ENCODE peak calls at places on chromosomes 5 and 9, in nine cellular contexts. C, B, P, A, Y, Z, W, K and Q are unnamed samples.

GRCh38 chr5:78515665-78516064 is 132.9 kb downstream of the LHFPL2 start:
- DNase-seq in Y (no peak), B (no peak), A (no peak), W (no peak), K (no peak), C (no peak), P (no peak), Z (peak), Q (no peak)

GRCh38 chr9:113215142-113215541 is 5.9 kb downstream of the FKBP15 start:
- DNase-seq in P (peak), W (no peak), A (no peak), Y (no peak), Z (no peak), C (no peak), B (no peak), K (peak), Q (no peak)

GRCh38 chr5:1051366-1051720 is 42.7 kb downstream of the NKD2 start:
- DNase-seq in A (no peak), C (no peak), Y (no peak), Z (no peak), W (no peak), B (no peak), K (no peak), P (no peak), Q (no peak)

GRCh38 chr9:98795970-98796363 is 388 bp downstream of the ANKS6 start:
- DNase-seq in Y (peak), K (no peak), P (no peak), A (no peak), B (no peak), C (peak), W (no peak), Z (peak), Q (no peak)

GRCh38 chr5:78001198-78001597 is 225.1 kb upstream of the TBCA start:
- DNase-seq in Z (no peak), B (no peak), Y (no peak), K (no peak), W (no peak), C (no peak), P (no peak), A (no peak), Q (no peak)

GRCh38 chr5:60996368-60996767 is 51.4 kb downstream of the NDUFAF2 start:
- DNase-seq in P (no peak), W (no peak), B (no peak), K (no peak), Y (no peak), Z (no peak), A (no peak), C (no peak), Q (no peak)

GRCh38 chr9:136621019-136621733 is 41.5 kb upstream of the EGFL7 start:
- DNase-seq in C (no peak), A (no peak), P (no peak), K (no peak), W (no peak), Y (no peak), B (no peak), Z (no peak), Q (no peak)

GRCh38 chr5:93385665-93386064 is 195.4 kb downstream of the NR2F1-AS1 start:
- DNase-seq in K (peak), P (peak), A (no peak), C (no peak), Y (no peak), Z (no peak), W (no peak), B (no peak), Q (no peak)

GRCh38 chr9:130846487-130847305 is 11.6 kb downstream of the ABL1 start:
- DNase-seq in Y (no peak), W (peak), B (no peak), K (peak), Z (no peak), C (peak), P (peak), A (no peak), Q (peak)

GRCh38 chr9:130128782-130129424 is 43.3 kb upstream of the NCS1 start:
- DNase-seq in K (peak), C (peak), W (peak), Z (no peak), P (peak), A (no peak), Y (no peak), B (no peak), Q (peak)

GRCh38 chr5:150511641-150512367 is 3.9 kb downstream of the NDST1 start:
- DNase-seq in C (peak), Y (no peak), W (peak), B (peak), K (peak), P (peak), A (no peak), Z (peak), Q (peak)

GRCh38 chr5:141095263-141095641 is 837 bp downstream of the PCDHB2 start:
- DNase-seq in Y (no peak), K (no peak), Z (no peak), B (no peak), A (no peak), C (no peak), W (no peak), P (no peak), Q (no peak)

GRCh38 chr5:141100243-141100805 is at the start of gene PCDHB3:
- DNase-seq in A (no peak), Y (no peak), Z (peak), K (peak), P (peak), W (no peak), C (peak), B (peak), Q (peak)

DNA sequence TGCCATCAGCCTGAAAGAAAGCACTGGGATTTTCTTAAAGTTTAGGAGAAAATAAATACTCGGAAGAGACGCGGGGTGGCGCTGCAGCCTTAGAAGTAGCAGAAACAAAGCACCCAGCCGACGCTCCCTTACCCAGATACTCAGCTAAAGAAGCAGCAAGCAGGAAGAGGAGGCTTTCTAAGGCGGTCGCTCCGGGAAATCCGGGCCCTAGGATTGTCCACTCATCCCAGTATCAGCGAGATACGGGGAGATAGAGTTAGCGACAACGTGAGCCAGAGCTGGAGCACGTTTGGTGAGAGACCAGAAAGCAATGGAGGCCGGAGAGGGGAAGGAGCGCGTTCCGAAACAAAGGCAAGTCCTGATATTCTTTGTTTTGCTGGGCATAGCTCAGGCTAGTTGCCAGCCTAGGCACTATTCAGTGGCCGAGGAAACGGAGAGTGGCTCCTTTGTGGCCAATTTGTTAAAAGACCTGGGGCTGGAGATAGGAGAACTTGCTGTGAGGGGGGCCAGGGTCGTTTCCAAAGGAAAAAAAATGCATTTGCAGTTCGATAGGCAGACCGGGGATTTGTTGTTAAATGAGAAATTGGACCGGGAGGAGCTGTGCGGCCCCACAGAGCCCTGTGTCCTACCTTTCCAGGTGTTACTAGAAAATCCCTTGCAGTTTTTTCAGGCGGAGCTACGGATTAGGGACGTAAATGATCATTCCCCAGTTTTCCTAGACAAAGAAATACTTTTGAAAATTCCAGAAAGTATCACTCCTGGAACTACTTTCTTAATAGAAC is at the start of gene PCDHB2:
- DNase-seq in C (peak), W (no peak), B (no peak), Y (no peak), K (peak), Z (peak), P (peak), A (no peak), Q (peak)
- TF ChIP-seq CTCF in C (peak), W (peak), B (peak), Y (no peak), K (no peak), Z (peak), P (peak), A (peak), Q (peak)

DNA sequence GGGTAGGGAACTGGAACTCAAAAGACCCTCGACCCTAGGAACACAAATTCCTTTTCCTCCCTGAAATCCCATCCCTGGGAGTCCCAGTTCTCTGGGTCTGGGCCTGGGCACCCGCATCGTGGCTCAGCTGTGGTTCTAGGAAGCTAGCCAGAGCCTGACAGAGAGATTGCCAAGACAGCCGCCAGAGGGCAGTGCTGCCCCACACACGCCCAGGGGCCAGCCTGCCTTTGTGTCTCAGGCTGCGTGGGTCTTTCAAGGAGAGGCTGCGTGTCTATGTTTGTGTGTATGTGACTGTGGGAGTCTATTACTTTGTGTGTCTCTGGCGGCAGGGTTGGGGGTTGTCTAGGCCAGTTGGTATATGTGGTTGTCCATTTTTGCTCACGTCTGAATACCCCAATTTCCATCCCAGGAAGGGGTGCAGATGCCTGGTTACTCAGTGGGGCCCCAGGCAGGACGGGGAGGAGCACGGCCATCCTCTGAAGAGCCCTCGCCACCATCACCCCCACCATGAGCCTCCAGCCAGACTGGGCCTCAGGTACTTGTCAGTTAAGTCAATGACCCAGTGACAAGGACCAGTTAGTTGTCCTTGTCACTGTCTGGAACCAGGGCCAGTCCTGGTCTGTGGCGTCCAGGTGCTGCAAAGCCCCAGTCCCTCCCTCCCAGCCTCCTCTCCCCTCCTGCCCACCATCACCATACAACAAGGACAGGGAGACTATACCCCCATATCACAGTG is 32.2 kb upstream of the TTLL11 start:
- DNase-seq in C (peak), B (peak), A (peak), Z (peak), P (peak), K (peak), W (peak), Y (peak), Q (peak)
- TF ChIP-seq CTCF in C (peak), B (peak), A (peak), Z (peak), P (peak), K (peak), W (peak), Y (peak), Q (peak)

GRCh38 chr9:69461084-69461483 is 136.1 kb downstream of the ENTREP1 start:
- DNase-seq in A (no peak), K (no peak), W (no peak), P (no peak), B (no peak), Y (no peak), C (no peak), Z (no peak), Q (no peak)

GRCh38 chr9:69461488-69461887 is 136.5 kb downstream of the ENTREP1 start:
- DNase-seq in B (no peak), Z (no peak), C (no peak), P (no peak), W (no peak), K (no peak), Y (no peak), A (no peak), Q (no peak)

GRCh38 chr9:69463497-69464068 is 138.6 kb downstream of the ENTREP1 start:
- DNase-seq in Y (no peak), K (no peak), B (no peak), Z (no peak), P (no peak), C (no peak), W (no peak), A (no peak), Q (no peak)

GRCh38 chr9:69462394-69462793 is 137.4 kb downstream of the ENTREP1 start:
- DNase-seq in Y (no peak), W (no peak), P (no peak), A (no peak), Z (no peak), B (no peak), K (no peak), C (no peak), Q (no peak)

DNA sequence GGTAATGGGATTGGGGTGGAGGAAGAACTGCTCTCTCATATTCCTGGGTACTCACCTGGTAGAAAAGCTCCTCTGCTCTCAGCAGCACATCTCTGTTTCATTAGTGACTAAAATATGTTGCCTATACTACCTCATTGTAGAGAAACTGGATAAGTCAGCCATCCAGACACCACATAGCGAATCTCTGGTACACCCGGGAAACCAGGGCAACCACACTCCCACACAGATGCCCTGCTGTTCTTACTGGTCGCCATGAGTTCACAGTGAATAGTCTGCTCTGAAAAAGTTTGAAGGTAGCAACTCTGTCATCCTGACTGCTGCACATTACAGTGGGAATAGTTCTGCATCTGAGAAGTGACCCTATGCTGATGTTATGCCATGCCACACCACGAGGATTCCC is 135.0 kb downstream of the ENTREP1 start:
- DNase-seq in Z (no peak), A (no peak), C (no peak), K (no peak), Y (no peak), B (no peak), W (no peak), P (no peak), Q (no peak)
- TF ChIP-seq CTCF in Z (no peak), A (no peak), C (no peak), K (no peak), Y (no peak), B (no peak), W (no peak), P (no peak), Q (no peak)

GRCh38 chr9:19376931-19377330 is 3.1 kb downstream of the RPS6 start:
- DNase-seq in W (no peak), P (no peak), A (no peak), Z (no peak), C (no peak), K (no peak), B (no peak), Y (no peak), Q (no peak)
- TF ChIP-seq CTCF in W (no peak), P (no peak), A (no peak), Z (no peak), C (no peak), K (no peak), B (no peak), Y (no peak), Q (no peak)

GRCh38 chr9:36793277-36793676 is 220.6 kb downstream of the MELK start:
- DNase-seq in C (no peak), Y (no peak), W (no peak), Z (peak), K (no peak), A (no peak), P (no peak), B (no peak), Q (no peak)
- TF ChIP-seq CTCF in C (no peak), Y (no peak), W (peak), Z (peak), K (peak), A (no peak), P (peak), B (peak), Q (peak)

GRCh38 chr9:119963258-119963797 is 594.1 kb upstream of the BRINP1 start:
- DNase-seq in K (peak), W (peak), Z (peak), Y (no peak), P (peak), A (no peak), C (no peak), B (peak), Q (peak)

GRCh38 chr9:119963798-119964372 is 594.6 kb upstream of the BRINP1 start:
- DNase-seq in B (peak), Z (peak), K (peak), C (no peak), Y (no peak), A (no peak), P (peak), W (peak), Q (peak)

GRCh38 chr9:119959846-119960545 is 590.8 kb upstream of the BRINP1 start:
- DNase-seq in K (peak), Y (no peak), W (no peak), A (no peak), P (peak), C (no peak), Z (no peak), B (no peak), Q (no peak)

GRCh38 chr9:119961774-119962408 is 592.7 kb upstream of the BRINP1 start:
- DNase-seq in W (peak), B (no peak), P (peak), K (peak), Y (peak), Z (peak), A (no peak), C (peak), Q (peak)
- TF ChIP-seq CTCF in W (peak), B (peak), P (peak), K (peak), Y (peak), Z (peak), A (peak), C (peak), Q (peak)

GRCh38 chr9:72599874-72600534 is 78.6 kb downstream of the TMC1 start:
- DNase-seq in K (no peak), W (no peak), C (no peak), P (no peak), Z (no peak), Y (no peak), A (no peak), B (no peak), Q (no peak)
- TF ChIP-seq CTCF in K (no peak), W (no peak), C (no peak), P (no peak), Z (no peak), Y (no peak), A (peak), B (no peak), Q (no peak)

DNA sequence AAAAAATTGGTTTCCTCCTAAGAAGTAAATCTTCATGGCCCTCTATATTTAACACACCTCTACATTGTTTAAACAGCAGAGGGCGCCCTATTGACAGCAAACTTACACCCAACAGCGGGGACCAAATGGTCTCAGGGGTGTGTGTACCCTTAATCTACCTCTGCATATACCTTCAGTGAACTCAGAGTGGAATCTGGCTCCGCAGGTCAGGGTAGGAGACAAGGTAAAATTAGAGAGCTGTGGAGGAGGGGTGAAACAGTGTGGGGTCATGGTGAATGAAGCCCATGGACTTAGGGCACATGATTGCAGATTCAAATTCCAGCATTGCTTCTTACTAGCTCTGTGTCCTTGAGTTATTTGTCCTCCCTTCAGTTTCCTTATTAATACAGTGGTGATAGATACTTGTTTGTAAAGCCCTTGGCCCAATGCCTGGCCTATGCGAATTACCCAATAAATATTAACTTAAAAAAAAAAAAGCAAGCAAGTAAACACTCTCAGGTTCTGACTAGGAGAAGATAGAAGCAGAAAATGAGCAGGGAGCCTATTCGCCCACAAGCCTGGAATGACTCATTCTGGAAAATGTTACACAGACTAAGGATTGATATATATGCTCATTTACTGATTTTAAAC is 122.9 kb downstream of the CAVIN4 start:
- DNase-seq in A (no peak), Y (no peak), P (peak), K (no peak), W (no peak), Z (peak), C (no peak), B (no peak), Q (no peak)
- TF ChIP-seq CTCF in A (peak), Y (no peak), P (peak), K (peak), W (peak), Z (peak), C (peak), B (peak), Q (peak)